ENCODE peak calls at places on chromosome 17, in seven cellular contexts. H is Peyer's patch, M is fibroblast of lung, K is keratinocyte, V is tibial artery, B is heart left ventricle, U is osteoblast. C is an unnamed sample.
A peak's percentile ranks its signal among the peaks of the same experiment; 100 is the strongest.

GRCh38 chr17:60695960-60696359 is 18.3 kb downstream of the BCAS3 start:
- DNase-seq in H (no peak), M (no peak), K (no peak), V (no peak), B (no peak), U (no peak), C (no peak)

GRCh38 chr17:31389673-31390381 is 1.6 kb upstream of the RAB11FIP4 start:
- DNase-seq in H (no peak), M (no peak), K (no peak), V (peak; percentile 20), B (no peak), U (peak; percentile 76), C (no peak)

GRCh38 chr17:61404702-61405046 is 5.0 kb downstream of the TBX2 start:
- DNase-seq in H (no peak), M (no peak), K (no peak), V (no peak), B (peak; percentile 42), U (peak; percentile 75), C (no peak)

GRCh38 chr17:43456029-43456428 is 27.7 kb upstream of the DHX8 start:
- DNase-seq in H (no peak), M (no peak), K (no peak), V (no peak), B (no peak), U (no peak), C (no peak)

GRCh38 chr17:1972429-1973160 is 52.5 kb downstream of the RTN4RL1 start:
- DNase-seq in H (no peak), M (no peak), K (no peak), V (no peak), B (no peak), U (peak; percentile 92), C (peak; percentile 59)

GRCh38 chr17:81572499-81573030 is 20.4 kb upstream of the FAAP100 start:
- DNase-seq in H (no peak), M (no peak), K (no peak), V (no peak), B (no peak), U (no peak), C (no peak)

GRCh38 chr17:12622726-12623125 is 43.0 kb upstream of the MYOCD start:
- DNase-seq in H (no peak), M (peak; percentile 59), K (no peak), V (no peak), B (no peak), U (no peak), C (no peak)

GRCh38 chr17:80773243-80773991 is 218.2 kb upstream of the CHMP6 start:
- DNase-seq in H (no peak), M (peak; percentile 66), K (no peak), V (peak; percentile 93), B (no peak), U (peak; percentile 77), C (no peak)

GRCh38 chr17:603405-604193 is 111.0 kb downstream of the VPS53 start:
- DNase-seq in H (no peak), M (no peak), K (no peak), V (no peak), B (no peak), U (peak; percentile 84), C (no peak)

GRCh38 chr17:55693244-55694216 is 29.1 kb downstream of the TMEM100 start:
- DNase-seq in H (peak; percentile 53), M (peak; percentile 79), K (no peak), V (no peak), B (no peak), U (no peak), C (peak; percentile 53)

GRCh38 chr17:33381201-33381600 is 88.1 kb upstream of the ASIC2 start:
- DNase-seq in H (no peak), M (no peak), K (no peak), V (no peak), B (no peak), U (no peak), C (peak; percentile 45)

GRCh38 chr17:59487161-59487873 is 78.1 kb upstream of the DHX40 start:
- DNase-seq in H (no peak), M (no peak), K (no peak), V (no peak), B (no peak), U (no peak), C (no peak)

GRCh38 chr17:55601874-55602364 is 90.7 kb upstream of the SMIM36 start:
- DNase-seq in H (no peak), M (peak; percentile 76), K (no peak), V (no peak), B (no peak), U (peak; percentile 64), C (no peak)

GRCh38 chr17:78748048-78748729 is 33.9 kb downstream of the CYTH1 start:
- DNase-seq in H (no peak), M (no peak), K (no peak), V (no peak), B (no peak), U (no peak), C (no peak)

GRCh38 chr17:73600103-73600871 is 44.0 kb downstream of the SDK2 start:
- DNase-seq in H (no peak), M (no peak), K (no peak), V (no peak), B (no peak), U (peak; percentile 75), C (no peak)

GRCh38 chr17:56826611-56827414 is 6.9 kb downstream of the C17orf67 start:
- DNase-seq in H (no peak), M (no peak), K (no peak), V (no peak), B (no peak), U (no peak), C (no peak)

GRCh38 chr17:58756246-58757161 is 850 bp downstream of the PPM1E start:
- DNase-seq in H (no peak), M (no peak), K (no peak), V (no peak), B (peak; percentile 64), U (peak; percentile 82), C (no peak)

GRCh38 chr17:37506678-37507077 is 17.0 kb downstream of the DUSP14 start:
- DNase-seq in H (no peak), M (peak; percentile 36), K (no peak), V (no peak), B (no peak), U (no peak), C (no peak)

GRCh38 chr17:66620528-66620927 is 214.4 kb upstream of the CACNG5 start:
- DNase-seq in H (no peak), M (no peak), K (no peak), V (no peak), B (no peak), U (no peak), C (no peak)

GRCh38 chr17:76048711-76049110 is 21.6 kb upstream of the EVPL start:
- DNase-seq in H (no peak), M (no peak), K (no peak), V (no peak), B (no peak), U (no peak), C (no peak)

GRCh38 chr17:56558088-56558487 is 35.4 kb upstream of the NOG start:
- DNase-seq in H (no peak), M (no peak), K (no peak), V (no peak), B (no peak), U (no peak), C (no peak)

GRCh38 chr17:48773245-48773644 is 43.8 kb downstream of the TTLL6 start:
- DNase-seq in H (no peak), M (no peak), K (no peak), V (no peak), B (no peak), U (no peak), C (no peak)

GRCh38 chr17:48770954-48771353 is 42.4 kb upstream of the HOXB13 start:
- DNase-seq in H (no peak), M (no peak), K (no peak), V (no peak), B (no peak), U (no peak), C (no peak)

DNA sequence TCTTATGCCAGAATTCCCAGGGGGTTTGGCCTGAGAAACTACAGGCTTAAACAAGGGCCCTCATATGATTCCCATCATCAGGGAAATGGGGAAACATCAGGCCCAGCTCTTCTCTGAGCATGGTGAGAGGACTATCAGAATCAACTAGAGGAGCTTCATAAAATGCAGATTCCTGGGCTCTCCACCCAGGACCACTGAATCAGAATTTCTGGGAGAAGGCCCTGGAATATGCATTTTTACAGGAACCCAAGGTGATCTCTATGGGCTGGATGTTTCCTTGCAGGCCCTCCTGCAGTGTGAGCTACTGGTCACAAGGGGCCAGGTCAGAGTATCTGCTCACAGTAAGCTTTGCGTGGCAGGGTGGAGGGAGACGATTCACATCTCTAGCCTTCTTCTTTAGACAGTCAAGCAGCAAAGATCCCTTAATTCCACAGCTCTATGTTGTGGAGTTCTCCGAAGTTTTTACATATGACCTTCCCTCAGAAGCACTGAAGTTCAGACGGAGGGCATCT is 38.8 kb upstream of the HOXB13 start:
- DNase-seq in H (no peak), M (no peak), K (no peak), V (peak; percentile 48), B (no peak), U (peak; percentile 30), C (peak; percentile 3)
- H3K27ac ChIP-seq in H (no peak overlapping the region), M (no peak overlapping the region), K (no peak overlapping the region), V (no peak overlapping the region), B (no peak overlapping the region), U (no peak overlapping the region), C (no peak overlapping the region)

GRCh38 chr17:19800571-19800970 is 52.5 kb upstream of the ALDH3A1 start:
- DNase-seq in H (no peak), M (no peak), K (no peak), V (no peak), B (no peak), U (no peak), C (no peak)

GRCh38 chr17:19799796-19800195 is 51.7 kb upstream of the ALDH3A1 start:
- DNase-seq in H (no peak), M (no peak), K (peak; percentile 85), V (no peak), B (no peak), U (no peak), C (no peak)

GRCh38 chr17:19791918-19792317 is 43.8 kb upstream of the ALDH3A1 start:
- DNase-seq in H (no peak), M (no peak), K (no peak), V (no peak), B (no peak), U (no peak), C (no peak)

GRCh38 chr17:19796457-19796856 is 48.4 kb upstream of the ALDH3A1 start:
- DNase-seq in H (no peak), M (no peak), K (no peak), V (no peak), B (no peak), U (no peak), C (no peak)
- H3K36me3 ChIP-seq in H (peaks cover 66% of the 10 kb centered on the region), M (peaks cover 2% of the 10 kb centered on the region), K (peaks cover 19% of the 10 kb centered on the region), V (peaks cover 72% of the 10 kb centered on the region), B (peaks cover 100% of the 10 kb centered on the region), U (peaks cover 50% of the 10 kb centered on the region), C (peaks cover 2% of the 10 kb centered on the region)

GRCh38 chr17:50047488-50048126 is 8.3 kb upstream of the ITGA3 start:
- DNase-seq in H (no peak), M (peak; percentile 56), K (peak; percentile 84), V (peak; percentile 69), B (no peak), U (peak; percentile 95), C (peak; percentile 76)
- H3K27ac ChIP-seq in H (no peak overlapping the region), M (peak overlapping the region; percentile 71), K (peak overlapping the region; percentile 86), V (peak overlapping the region; percentile 30), B (no peak overlapping the region), U (peak overlapping the region; percentile 70), C (no peak overlapping the region)

GRCh38 chr17:15957206-15957605 is 12.3 kb downstream of the ADORA2B start:
- DNase-seq in H (no peak), M (no peak), K (peak; percentile 86), V (no peak), B (no peak), U (no peak), C (no peak)
- H3K36me3 ChIP-seq in H (no peaks in the 10 kb centered on the region), M (no peaks in the 10 kb centered on the region), K (no peaks in the 10 kb centered on the region), V (no peaks in the 10 kb centered on the region), B (no peaks in the 10 kb centered on the region), U (no peaks in the 10 kb centered on the region), C (no peaks in the 10 kb centered on the region)